ENCODE peak calls at places on chromosome 21, in seven cellular contexts. J, H, S, P, A, N and B are unnamed samples.

GRCh38 chr21:21200103-21200938 is 202.1 kb downstream of the NCAM2 start:
- DNase-seq in P (no peak), A (peak), J (no peak), S (peak), N (peak), H (peak), B (no peak)

GRCh38 chr21:25626752-25627151 is 12.3 kb upstream of the JAM2 start:
- DNase-seq in S (peak), H (peak), N (no peak), A (no peak), J (no peak), P (no peak), B (no peak)

GRCh38 chr21:24658926-24659325 is 948.4 kb downstream of the MRPL39 start:
- DNase-seq in H (no peak), P (no peak), J (no peak), N (no peak), A (no peak), S (no peak), B (no peak)

GRCh38 chr21:46667735-46668380 is 32.4 kb downstream of the PRMT2 start:
- DNase-seq in J (peak), P (no peak), A (peak), S (no peak), N (peak), H (no peak), B (no peak)

GRCh38 chr21:28269173-28269572 is 723.5 kb downstream of the LTN1 start:
- DNase-seq in A (no peak), H (no peak), P (no peak), J (no peak), N (no peak), S (no peak), B (no peak)

GRCh38 chr21:38938343-38938742 is 132.6 kb downstream of the ETS2 start:
- DNase-seq in N (no peak), H (no peak), P (no peak), S (no peak), J (no peak), A (peak), B (no peak)

GRCh38 chr21:25838809-25839208 is 104.0 kb downstream of the GABPA start:
- DNase-seq in A (peak), J (peak), H (no peak), P (no peak), N (peak), S (no peak), B (no peak)

GRCh38 chr21:31248598-31248997 is 95.5 kb downstream of the TIAM1 start:
- DNase-seq in A (no peak), H (no peak), S (no peak), N (peak), J (peak), P (no peak), B (no peak)

GRCh38 chr21:39182484-39183271 is 573 bp downstream of the PSMG1 start:
- DNase-seq in N (no peak), P (no peak), J (no peak), H (no peak), S (peak), A (peak), B (peak)

GRCh38 chr21:8991088-8991907 is 1530.1 kb upstream of the TPTE start:
- DNase-seq in N (peak), H (no peak), S (no peak), A (no peak), P (no peak), J (no peak), B (no peak)

GRCh38 chr21:27683292-27683691 is 716.4 kb upstream of the ADAMTS5 start:
- DNase-seq in P (no peak), J (peak), S (no peak), H (no peak), N (no peak), A (no peak), B (no peak)

GRCh38 chr21:38813554-38813953 is 7.8 kb downstream of the ETS2 start:
- DNase-seq in H (no peak), S (no peak), N (peak), A (peak), J (no peak), P (no peak), B (no peak)

GRCh38 chr21:14466715-14467114 is 79.4 kb downstream of the SAMSN1 start:
- DNase-seq in J (no peak), H (no peak), N (no peak), A (no peak), P (no peak), S (no peak), B (no peak)
- H3K27ac ChIP-seq in J (no peak), H (no peak), N (no peak), A (no peak), P (no peak), S (no peak), B (no peak)

GRCh38 chr21:34824314-34824713 is 155.5 kb downstream of the CLIC6 start:
- DNase-seq in A (no peak), S (no peak), H (no peak), P (no peak), N (no peak), J (no peak), B (no peak)

GRCh38 chr21:34827445-34828235 is 158.8 kb downstream of the CLIC6 start:
- DNase-seq in J (no peak), H (no peak), P (no peak), S (no peak), A (no peak), N (no peak), B (no peak)

GRCh38 chr21:34830386-34831140 is 161.8 kb downstream of the CLIC6 start:
- DNase-seq in P (no peak), N (no peak), H (no peak), S (no peak), J (no peak), A (no peak), B (no peak)

GRCh38 chr21:34825101-34825500 is 156.3 kb downstream of the CLIC6 start:
- DNase-seq in J (no peak), A (no peak), P (no peak), N (no peak), S (no peak), H (no peak), B (no peak)

GRCh38 chr21:34826818-34827217 is 158.0 kb downstream of the CLIC6 start:
- DNase-seq in H (no peak), P (no peak), N (no peak), S (no peak), A (no peak), J (no peak), B (no peak)
- H3K27ac ChIP-seq in H (no peak), P (no peak), N (no peak), S (no peak), A (no peak), J (no peak), B (no peak)

GRCh38 chr21:14968029-14968428 is 96.8 kb downstream of the NRIP1 start:
- DNase-seq in S (no peak), N (peak), J (peak), A (no peak), H (no peak), P (no peak), B (no peak)
- H3K27ac ChIP-seq in S (no peak), N (no peak), J (no peak), A (no peak), H (no peak), P (no peak), B (no peak)

GRCh38 chr21:42524341-42525227 is 10.9 kb downstream of the SLC37A1 start:
- DNase-seq in J (no peak), N (peak), A (no peak), P (no peak), S (peak), H (peak), B (no peak)
- H3K27ac ChIP-seq in J (peak), N (peak), A (no peak), P (no peak), S (peak), H (peak), B (peak)

GRCh38 chr21:45199201-45199600 is 88.5 kb downstream of the POFUT2 start:
- DNase-seq in P (no peak), J (no peak), A (no peak), H (no peak), S (no peak), N (no peak), B (no peak)
- H3K27ac ChIP-seq in P (no peak), J (no peak), A (no peak), H (no peak), S (no peak), N (no peak), B (no peak)

GRCh38 chr21:16078382-16078781 is 348.6 kb downstream of the USP25 start:
- DNase-seq in N (no peak), P (no peak), S (no peak), A (no peak), H (no peak), J (no peak), B (no peak)

GRCh38 chr21:16079830-16080229 is 350.0 kb downstream of the USP25 start:
- DNase-seq in N (peak), H (no peak), S (no peak), J (peak), P (no peak), A (no peak), B (no peak)

GRCh38 chr21:16082038-16082816 is 352.4 kb downstream of the USP25 start:
- DNase-seq in S (no peak), A (peak), N (no peak), P (no peak), J (no peak), H (no peak), B (no peak)

GRCh38 chr21:16084776-16085364 is 355.1 kb downstream of the USP25 start:
- DNase-seq in J (no peak), H (peak), N (peak), A (no peak), P (no peak), S (peak), B (peak)

GRCh38 chr21:16081304-16081703 is 351.5 kb downstream of the USP25 start:
- DNase-seq in A (no peak), S (no peak), J (no peak), P (no peak), H (no peak), N (no peak), B (no peak)
- H3K27ac ChIP-seq in A (no peak), S (peak), J (no peak), P (no peak), H (no peak), N (no peak), B (peak)

GRCh38 chr21:37208056-37208705 is 59.0 kb downstream of the VPS26C start:
- DNase-seq in H (peak), P (no peak), J (no peak), S (no peak), N (peak), A (no peak), B (peak)
- H3K27ac ChIP-seq in H (peak), P (no peak), J (peak), S (no peak), N (no peak), A (no peak), B (peak)